ENCODE peak calls at places on chromosomes 16 and 17, in ten cellular contexts. Q, L, E, D, V, G, F, W, A and O are unnamed samples.

GRCh38 chr17:57400648-57401047 is 144.3 kb downstream of the MSI2 start:
- DNase-seq in Q (no peak), L (no peak), E (no peak), D (no peak), V (no peak), G (no peak), F (no peak), W (no peak), A (no peak), O (no peak)

GRCh38 chr16:30948956-30949654 is at the start of gene ORAI3:
- DNase-seq in Q (peak; percentile 85), L (peak; percentile 64), E (no peak), D (peak; percentile 55), V (no peak), G (no peak), F (peak; percentile 73), W (peak; percentile 29), A (no peak), O (peak; percentile 84)

GRCh38 chr17:74954665-74955421 is 17.7 kb downstream of the HID1 start:
- DNase-seq in Q (no peak), L (no peak), E (no peak), D (no peak), V (no peak), G (no peak), F (no peak), W (no peak), A (no peak), O (no peak)

GRCh38 chr16:87780385-87780989 is 14.7 kb upstream of the KLHDC4 start:
- DNase-seq in Q (no peak), L (peak; percentile 80), E (no peak), D (no peak), V (no peak), G (no peak), F (peak; percentile 84), W (no peak), A (peak; percentile 19), O (no peak)

GRCh38 chr16:16982614-16983013 is 488.1 kb downstream of the XYLT1 start:
- DNase-seq in Q (no peak), L (no peak), E (no peak), D (no peak), V (no peak), G (no peak), F (no peak), W (no peak), A (peak; percentile 23), O (no peak)

GRCh38 chr16:3578121-3578520 is 918 bp upstream of the NLRC3 start:
- DNase-seq in Q (no peak), L (peak; percentile 77), E (no peak), D (no peak), V (no peak), G (no peak), F (no peak), W (no peak), A (no peak), O (no peak)

GRCh38 chr17:7673239-7673638 is 14.1 kb downstream of the TP53 start:
- DNase-seq in Q (no peak), L (peak; percentile 71), E (peak; percentile 48), D (no peak), V (no peak), G (no peak), F (peak; percentile 17), W (no peak), A (no peak), O (peak; percentile 34)

GRCh38 chr17:37671028-37671812 is 28.0 kb upstream of the DDX52 start:
- DNase-seq in Q (no peak), L (no peak), E (no peak), D (no peak), V (no peak), G (no peak), F (no peak), W (no peak), A (no peak), O (no peak)

GRCh38 chr17:39193346-39193745 is 4.1 kb downstream of the CACNB1 start:
- DNase-seq in Q (no peak), L (no peak), E (no peak), D (no peak), V (no peak), G (no peak), F (no peak), W (no peak), A (no peak), O (no peak)

GRCh38 chr16:52512297-52512987 is 34.5 kb downstream of the TOX3 start:
- DNase-seq in Q (no peak), L (no peak), E (peak; percentile 45), D (no peak), V (no peak), G (no peak), F (no peak), W (no peak), A (no peak), O (peak; percentile 54)

GRCh38 chr17:61157246-61157887 is 242.3 kb upstream of the TBX2 start:
- DNase-seq in Q (no peak), L (no peak), E (no peak), D (peak; percentile 7), V (no peak), G (no peak), F (peak; percentile 55), W (no peak), A (peak; percentile 29), O (no peak)

GRCh38 chr17:16988749-16989229 is 16.9 kb upstream of the TNFRSF13B start:
- DNase-seq in Q (no peak), L (no peak), E (no peak), D (no peak), V (no peak), G (no peak), F (peak; percentile 35), W (no peak), A (no peak), O (no peak)

GRCh38 chr16:49876716-49877129 is 20.8 kb upstream of the ZNF423 start:
- DNase-seq in Q (peak; percentile 51), L (peak; percentile 49), E (peak; percentile 98), D (peak; percentile 1), V (no peak), G (no peak), F (peak; percentile 71), W (no peak), A (no peak), O (peak; percentile 83)

GRCh38 chr17:4175921-4176802 is 33.2 kb downstream of the CYB5D2 start:
- DNase-seq in Q (no peak), L (peak; percentile 59), E (no peak), D (no peak), V (peak; percentile 25), G (no peak), F (no peak), W (no peak), A (no peak), O (no peak)

GRCh38 chr16:22093952-22094351 is 1.6 kb downstream of the VWA3A start:
- DNase-seq in Q (no peak), L (no peak), E (no peak), D (no peak), V (no peak), G (no peak), F (peak; percentile 17), W (no peak), A (no peak), O (peak; percentile 16)

GRCh38 chr16:31127182-31127581 is 8.3 kb downstream of the PRSS8 start:
- DNase-seq in Q (no peak), L (no peak), E (no peak), D (no peak), V (no peak), G (no peak), F (no peak), W (no peak), A (no peak), O (no peak)